ENCODE peak calls at places on chromosomes 3 and 15, in six cellular contexts. J is iris pigment epithelial cell; M is frontal cortex; L is activated T-cell treated with anti-CD3 and anti-CD28 coated beads, Interleukin-2, amount 50 U/mL, for 72 hours; H is ELR; T is GM10248. Y is an unnamed sample.

GRCh38 chr15:66917904-66918448 is 147.4 kb upstream of the SMAD3 start:
- DNase-seq in J (no peak), M (no peak), L (no peak), T (no peak), H (no peak), Y (no peak)

GRCh38 chr3:175121225-175121624 is 262.1 kb downstream of the NAALADL2 start:
- DNase-seq in J (no peak), T (no peak), M (no peak), L (peak), H (no peak), Y (no peak)

GRCh38 chr15:89359471-89360293 is 25.1 kb upstream of the POLG start:
- DNase-seq in H (no peak), T (no peak), M (no peak), L (no peak), J (no peak), Y (no peak)

GRCh38 chr15:69321041-69321554 is 22.4 kb downstream of the PAQR5 start:
- DNase-seq in L (no peak), J (peak), M (no peak), T (no peak), H (no peak), Y (no peak)

GRCh38 chr3:38473229-38473628 is 19.5 kb downstream of the ACVR2B start:
- DNase-seq in H (no peak), T (no peak), M (no peak), L (no peak), J (no peak), Y (no peak)

GRCh38 chr3:100603449-100603848 is 6.0 kb upstream of the ADGRG7 start:
- DNase-seq in T (peak), J (peak), H (peak), M (no peak), L (no peak), Y (no peak)

GRCh38 chr15:28983432-28984311 is 97.9 kb downstream of the APBA2 start:
- DNase-seq in M (no peak), H (no peak), T (no peak), L (no peak), J (no peak), Y (no peak)

GRCh38 chr3:34569437-34569836 is 771.0 kb downstream of the PDCD6IP start:
- DNase-seq in M (no peak), T (no peak), J (no peak), H (no peak), L (no peak), Y (no peak)

GRCh38 chr3:131549340-131549739 is 46.6 kb upstream of the MRPL3 start:
- DNase-seq in T (no peak), J (no peak), L (peak), M (no peak), H (peak), Y (no peak)

GRCh38 chr3:78791745-78792144 is 976.1 kb downstream of the ROBO1 start:
- DNase-seq in M (no peak), H (no peak), L (no peak), T (no peak), J (no peak), Y (no peak)

GRCh38 chr3:170054204-170054603 is 16.4 kb downstream of the GPR160 start:
- DNase-seq in L (no peak), M (no peak), T (peak), H (peak), J (no peak), Y (no peak)

GRCh38 chr3:72070005-72070404 is 285.1 kb upstream of the PROK2 start:
- DNase-seq in M (no peak), J (no peak), L (no peak), T (no peak), H (no peak), Y (no peak)

GRCh38 chr15:90862964-90863721 is 5.2 kb upstream of the FURIN start:
- DNase-seq in J (no peak), M (no peak), L (no peak), T (no peak), H (peak), Y (no peak)

GRCh38 chr3:139418144-139418543 is 28.7 kb upstream of the COPB2 start:
- DNase-seq in H (no peak), M (no peak), T (no peak), L (no peak), J (no peak), Y (no peak)

GRCh38 chr3:34634939-34635338 is 836.5 kb downstream of the PDCD6IP start:
- DNase-seq in L (no peak), J (no peak), T (no peak), M (no peak), H (no peak), Y (no peak)

GRCh38 chr3:112005091-112005672 is 6.5 kb downstream of the TAGLN3 start:
- DNase-seq in T (no peak), H (peak), J (no peak), L (no peak), M (no peak), Y (no peak)

GRCh38 chr3:177878192-177878591 is 658.0 kb upstream of the KCNMB2 start:
- DNase-seq in M (no peak), L (no peak), J (peak), T (no peak), H (no peak), Y (no peak)

GRCh38 chr3:48662753-48663488 is at the start of gene CELSR3:
- DNase-seq in H (peak), L (peak), M (peak), J (peak), T (peak), Y (peak)

GRCh38 chr3:60269377-60269776 is 981.9 kb downstream of the FHIT start:
- DNase-seq in H (no peak), J (peak), L (no peak), M (no peak), T (no peak), Y (no peak)

GRCh38 chr3:121269389-121269788 is 276.4 kb downstream of the POLQ start:
- DNase-seq in L (no peak), J (no peak), T (no peak), H (no peak), M (no peak), Y (no peak)

GRCh38 chr3:150183619-150184425 is 213.1 kb upstream of the PFN2 start:
- DNase-seq in T (peak), M (peak), L (peak), H (peak), J (peak), Y (peak)

GRCh38 chr15:61382927-61383326 is 153.8 kb upstream of the RORA start:
- DNase-seq in L (no peak), T (no peak), H (no peak), M (no peak), J (no peak), Y (no peak)

GRCh38 chr3:17399586-17399985 is 342.8 kb downstream of the TBC1D5 start:
- DNase-seq in J (no peak), T (no peak), L (no peak), H (no peak), M (no peak), Y (no peak)

GRCh38 chr3:53495091-53495517 is 693 bp downstream of the CACNA1D start:
- DNase-seq in M (no peak), L (no peak), H (no peak), T (no peak), J (no peak), Y (no peak)

GRCh38 chr3:108548304-108548703 is 37.9 kb upstream of the MYH15 start:
- DNase-seq in M (no peak), L (no peak), T (no peak), H (no peak), J (peak), Y (no peak)